ENCODE peak calls at places on chromosomes 6 and 20, in seven cellular contexts. F is HCT116, K is prostate gland, W is transverse colon, C is GM23338, N is spleen, J is sigmoid colon. I is an unnamed sample. For H3K27me3 and H3K4me1, the result is how much of the 10 kb centered on the place peaks cover.

GRCh38 chr6:26033942-26034354 is 53.3 kb upstream of the HFE start:
- DNase-seq in F (no peak), K (no peak), W (no peak), C (peak), N (no peak), J (no peak), I (no peak)

GRCh38 chr6:147954938-147955337 is 387.7 kb upstream of the SASH1 start:
- DNase-seq in F (no peak), K (no peak), W (no peak), C (no peak), N (no peak), J (no peak), I (no peak)

GRCh38 chr20:36506253-36506652 is 35.1 kb upstream of the MYL9 start:
- DNase-seq in F (no peak), K (no peak), W (no peak), C (peak), N (no peak), J (no peak), I (no peak)

GRCh38 chr6:90230547-90231240 is 65.9 kb downstream of the BACH2 start:
- DNase-seq in F (no peak), K (no peak), W (no peak), C (peak), N (no peak), J (no peak), I (no peak)

GRCh38 chr6:84026721-84027164 is 6.8 kb upstream of the MRAP2 start:
- DNase-seq in F (no peak), K (no peak), W (peak), C (no peak), N (no peak), J (no peak), I (no peak)

GRCh38 chr6:68738039-68738438 is 103.0 kb downstream of the ADGRB3 start:
- DNase-seq in F (no peak), K (no peak), W (no peak), C (peak), N (no peak), J (no peak), I (no peak)

GRCh38 chr6:170031684-170032121 is 259.2 kb downstream of the DLL1 start:
- DNase-seq in F (no peak), K (no peak), W (peak), C (no peak), N (peak), J (peak), I (no peak)

GRCh38 chr20:63224272-63225081 is 8.5 kb upstream of the YTHDF1 start:
- DNase-seq in F (no peak), K (peak), W (peak), C (no peak), N (no peak), J (peak), I (no peak)

GRCh38 chr6:132456700-132457143 is 55.4 kb upstream of the MOXD1 start:
- DNase-seq in F (no peak), K (no peak), W (peak), C (no peak), N (no peak), J (peak), I (no peak)

GRCh38 chr6:157514659-157515496 is 133.9 kb downstream of the ZDHHC14 start:
- DNase-seq in F (no peak), K (no peak), W (no peak), C (no peak), N (no peak), J (no peak), I (no peak)

GRCh38 chr6:100281471-100281878 is 183.2 kb downstream of the SIM1 start:
- DNase-seq in F (no peak), K (no peak), W (no peak), C (peak), N (no peak), J (no peak), I (no peak)

GRCh38 chr6:158619922-158620801 is 24.4 kb downstream of the DYNLT1 start:
- DNase-seq in F (no peak), K (no peak), W (no peak), C (no peak), N (no peak), J (peak), I (peak)

GRCh38 chr20:21719592-21720214 is 14.2 kb downstream of the PAX1 start:
- DNase-seq in F (peak), K (peak), W (peak), C (peak), N (no peak), J (peak), I (peak)

GRCh38 chr6:135286962-135287525 is 105.9 kb downstream of the MYB start:
- DNase-seq in F (no peak), K (no peak), W (no peak), C (no peak), N (no peak), J (no peak), I (no peak)

GRCh38 chr6:170232186-170233002 is 58.5 kb downstream of the DLL1 start:
- DNase-seq in F (no peak), K (no peak), W (no peak), C (no peak), N (no peak), J (no peak), I (no peak)

GRCh38 chr6:73696990-73697651 is 1.1 kb downstream of the CD109 start:
- DNase-seq in F (no peak), K (no peak), W (no peak), C (peak), N (no peak), J (no peak), I (no peak)

GRCh38 chr6:41705996-41706835 is 29.2 kb downstream of the TFEB start:
- DNase-seq in F (no peak), K (peak), W (peak), C (peak), N (peak), J (peak), I (no peak)

GRCh38 chr6:219019-219570 is 73.2 kb upstream of the DUSP22 start:
- DNase-seq in F (no peak), K (no peak), W (no peak), C (no peak), N (no peak), J (no peak), I (no peak)

GRCh38 chr6:131061041-131061770 is 1.8 kb downstream of the EPB41L2 start:
- DNase-seq in F (no peak), K (no peak), W (no peak), C (no peak), N (no peak), J (no peak), I (no peak)

GRCh38 chr20:63534427-63534830 is 2.7 kb downstream of the PTK6 start:
- DNase-seq in F (no peak), K (no peak), W (no peak), C (no peak), N (no peak), J (no peak), I (no peak)

GRCh38 chr6:93243379-93243778 is 176.0 kb downstream of the EPHA7 start:
- DNase-seq in F (no peak), K (no peak), W (no peak), C (no peak), N (no peak), J (no peak), I (no peak)

GRCh38 chr6:41970436-41970846 is 28.8 kb upstream of the CCND3 start:
- DNase-seq in F (no peak), K (no peak), W (no peak), C (no peak), N (no peak), J (peak), I (no peak)

GRCh38 chr6:138454976-138455706 is 44.2 kb downstream of the NHSL1 start:
- DNase-seq in F (peak), K (peak), W (peak), C (no peak), N (no peak), J (no peak), I (no peak)

GRCh38 chr6:7895125-7895423 is 15.5 kb downstream of the TXNDC5 start:
- DNase-seq in F (no peak), K (no peak), W (peak), C (no peak), N (peak), J (no peak), I (no peak)

GRCh38 chr20:539848-540247 is 3.7 kb downstream of the CSNK2A1 start:
- DNase-seq in F (no peak), K (no peak), W (no peak), C (peak), N (no peak), J (no peak), I (no peak)

GRCh38 chr6:103820148-103820547 is 1039.6 kb downstream of the HACE1 start:
- DNase-seq in F (no peak), K (no peak), W (no peak), C (no peak), N (no peak), J (no peak), I (no peak)

GRCh38 chr6:97077380-97077779 is 152.9 kb downstream of the KLHL32 start:
- DNase-seq in F (no peak), K (no peak), W (no peak), C (peak), N (no peak), J (no peak), I (no peak)

GRCh38 chr20:58547527-58548475 is 32.6 kb upstream of the APCDD1L start:
- DNase-seq in F (no peak), K (no peak), W (no peak), C (no peak), N (no peak), J (no peak), I (peak)

GRCh38 chr6:20873425-20874190 is 339.4 kb downstream of the CDKAL1 start:
- DNase-seq in F (no peak), K (no peak), W (no peak), C (peak), N (no peak), J (no peak), I (no peak)

GRCh38 chr6:137102851-137103492 is 58.2 kb upstream of the IL20RA start:
- DNase-seq in F (no peak), K (no peak), W (no peak), C (no peak), N (no peak), J (no peak), I (no peak)

GRCh38 chr6:47376930-47377329 is 67.2 kb upstream of the TNFRSF21 start:
- DNase-seq in F (no peak), K (no peak), W (no peak), C (no peak), N (no peak), J (no peak), I (no peak)

GRCh38 chr20:47003223-47003622 is 108.6 kb downstream of the EYA2 start:
- DNase-seq in F (no peak), K (no peak), W (no peak), C (no peak), N (peak), J (no peak), I (no peak)

GRCh38 chr20:23301436-23302050 is 49.0 kb upstream of the NXT1 start:
- DNase-seq in F (no peak), K (no peak), W (no peak), C (no peak), N (no peak), J (peak), I (no peak)
- H3K27me3 ChIP-seq in F (under half), K (under half), W (under half), C (under half), N (under half), J (under half), I (under half)

DNA sequence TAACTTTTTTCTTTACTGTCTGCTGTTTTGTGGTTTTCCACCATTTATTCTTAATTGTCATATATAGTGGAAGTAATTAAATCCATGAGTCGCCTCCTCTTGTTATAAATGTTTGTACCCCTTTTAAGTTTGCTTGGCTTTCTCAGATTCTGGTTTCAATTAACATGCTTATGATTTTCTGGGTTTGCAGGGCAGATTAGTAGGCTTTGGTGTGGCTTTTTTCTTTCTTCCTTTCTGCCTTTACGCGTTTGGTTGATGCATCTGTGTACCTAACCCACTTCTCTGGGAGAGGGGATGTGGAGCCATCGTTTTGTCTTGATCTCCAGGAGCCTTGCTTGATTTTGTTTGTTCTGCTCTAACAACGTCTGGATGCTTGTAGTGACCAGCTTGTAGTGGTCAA is 100.4 kb downstream of the JARID2 start:
- DNase-seq in F (no peak), K (no peak), W (no peak), C (no peak), N (no peak), J (no peak), I (no peak)
- TF ChIP-seq POLR2AphosphoS5 in F (no peak), K (no peak), W (no peak), C (no peak), N (no peak), J (no peak), I (no peak)

GRCh38 chr6:15265787-15266186 is 19.9 kb downstream of the JARID2 start:
- DNase-seq in F (no peak), K (no peak), W (no peak), C (no peak), N (no peak), J (no peak), I (no peak)

GRCh38 chr6:15264902-15265761 is 19.3 kb downstream of the JARID2 start:
- DNase-seq in F (no peak), K (peak), W (no peak), C (peak), N (no peak), J (no peak), I (no peak)

GRCh38 chr6:15268130-15268908 is 22.4 kb downstream of the JARID2 start:
- DNase-seq in F (no peak), K (no peak), W (no peak), C (peak), N (no peak), J (no peak), I (no peak)

GRCh38 chr6:15266423-15266996 is 20.6 kb downstream of the JARID2 start:
- DNase-seq in F (no peak), K (no peak), W (no peak), C (peak), N (no peak), J (no peak), I (no peak)

DNA sequence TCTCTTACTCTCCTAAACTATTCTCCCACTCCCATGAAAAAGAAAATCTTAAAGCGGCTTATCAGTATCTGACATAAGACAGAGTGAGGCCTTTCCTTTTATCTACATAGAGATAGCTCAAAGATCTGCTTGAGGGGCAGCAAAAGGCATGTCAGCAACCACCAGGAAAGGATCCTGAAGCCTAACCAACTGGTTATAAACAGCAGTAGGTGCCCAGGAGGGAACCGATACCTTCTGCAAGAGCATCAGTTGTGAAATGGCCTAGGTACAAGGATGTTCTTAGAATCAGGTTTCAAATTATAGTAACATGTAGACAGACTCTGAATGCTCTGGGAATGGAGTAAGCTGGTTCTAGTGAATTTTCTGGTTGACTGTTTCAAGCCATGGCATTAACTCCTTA is 21.4 kb downstream of the JARID2 start:
- DNase-seq in F (no peak), K (no peak), W (no peak), C (no peak), N (no peak), J (no peak), I (no peak)
- H3K4me1 ChIP-seq in F (under half), K (under half), W (under half), C (half or more), N (half or more), J (half or more), I (half or more)

GRCh38 chr20:40442181-40442963 is 246.7 kb downstream of the MAFB start:
- DNase-seq in F (no peak), K (no peak), W (no peak), C (peak), N (no peak), J (no peak), I (peak)
- H3K27me3 ChIP-seq in F (under half), K (under half), W (under half), C (under half), N (under half), J (under half), I (under half)

GRCh38 chr20:48750941-48751620 is 76.7 kb downstream of the PREX1 start:
- DNase-seq in F (no peak), K (no peak), W (peak), C (peak), N (peak), J (no peak), I (no peak)
- TF ChIP-seq POLR2AphosphoS5 in F (no peak), K (no peak), W (no peak), C (no peak), N (peak), J (no peak), I (peak)

DNA sequence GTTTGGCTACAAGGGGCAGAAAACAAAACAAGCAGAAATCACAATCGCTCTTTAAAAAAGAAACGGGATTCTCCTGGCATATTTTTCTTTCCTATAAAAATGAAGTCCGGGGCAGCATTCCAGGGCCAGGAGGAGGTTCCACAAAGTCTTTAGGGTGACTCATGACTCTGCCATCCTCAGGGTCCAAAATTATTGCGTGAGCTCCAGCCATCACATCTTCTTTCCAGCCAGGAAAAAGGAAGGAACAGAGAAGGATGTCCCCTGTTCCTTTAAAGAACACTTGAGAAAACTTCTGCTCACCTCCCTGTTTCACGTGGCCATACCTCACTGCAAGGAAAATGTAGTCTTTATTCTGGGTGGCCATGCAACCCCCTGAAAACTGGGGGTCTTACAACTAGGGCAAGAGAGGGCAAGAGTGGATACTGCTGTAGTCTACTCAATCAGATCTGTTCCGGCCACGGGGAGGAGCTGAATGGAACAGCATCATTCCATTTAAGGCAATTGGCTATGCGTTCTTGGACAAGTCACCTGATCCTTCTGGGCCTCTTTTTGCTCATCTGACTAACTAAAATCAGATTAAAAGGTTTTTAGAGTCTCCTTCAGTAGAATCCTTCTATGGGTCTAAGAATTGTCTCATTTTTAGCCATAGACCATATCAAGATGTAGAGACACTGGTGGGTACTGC is 49.4 kb downstream of the CTCFL start:
- DNase-seq in F (no peak), K (no peak), W (no peak), C (no peak), N (no peak), J (peak), I (no peak)
- H3K4me1 ChIP-seq in F (under half), K (under half), W (under half), C (under half), N (half or more), J (half or more), I (under half)

DNA sequence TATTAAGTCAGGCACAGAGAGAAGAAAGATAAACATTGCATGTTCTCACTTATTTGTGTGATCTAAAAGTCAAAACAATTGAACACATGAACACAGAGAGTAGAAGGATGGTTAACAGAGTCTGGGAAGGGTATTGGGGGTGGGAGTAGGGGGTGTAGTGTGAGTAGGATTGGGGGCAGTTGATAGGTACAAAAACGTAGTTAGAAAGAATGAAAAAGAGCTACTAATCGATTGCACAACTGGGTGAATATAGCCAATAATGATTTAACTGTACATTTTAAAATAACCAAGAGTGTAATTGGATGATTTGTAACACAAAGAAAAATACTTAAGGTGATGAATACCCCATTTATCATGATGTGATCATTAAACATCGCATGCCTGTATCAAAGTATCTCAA is 333.3 kb downstream of the HAO1 start:
- DNase-seq in F (no peak), K (no peak), W (no peak), C (no peak), N (no peak), J (no peak), I (no peak)
- H3K27me3 ChIP-seq in F (under half), K (under half), W (under half), C (under half), N (under half), J (under half), I (under half)